ENCODE peak calls at places on chromosome 15, in eight cellular contexts. Y is ovary; T is CD4-positive, alpha-beta memory T cell; Z is heart right ventricle; A is adrenal gland; I is substantia nigra; W is heart left ventricle; C is A549. X is an unnamed sample.

GRCh38 chr15:60548101-60548500 is 69.2 kb upstream of the ICE2 start:
- DNase-seq in Y (no peak), T (peak), Z (no peak), A (no peak), I (no peak), W (no peak), C (no peak), X (no peak)

GRCh38 chr15:68340711-68341671 is 63.4 kb downstream of the FEM1B start:
- DNase-seq in Y (no peak), T (no peak), Z (no peak), A (no peak), I (no peak), W (peak), C (no peak), X (peak)

GRCh38 chr15:96102631-96103030 is 227.9 kb upstream of the NR2F2 start:
- DNase-seq in Y (no peak), T (no peak), Z (no peak), A (no peak), I (no peak), W (no peak), C (no peak), X (no peak)

GRCh38 chr15:73782339-73782979 is 29.3 kb upstream of the INSYN1 start:
- DNase-seq in Y (no peak), T (no peak), Z (no peak), A (no peak), I (no peak), W (no peak), C (no peak), X (no peak)

GRCh38 chr15:76217029-76217866 is 94.0 kb downstream of the ETFA start:
- DNase-seq in Y (no peak), T (no peak), Z (no peak), A (no peak), I (no peak), W (no peak), C (no peak), X (no peak)

GRCh38 chr15:68536331-68537095 is 42.3 kb upstream of the CORO2B start:
- DNase-seq in Y (no peak), T (no peak), Z (no peak), A (no peak), I (no peak), W (no peak), C (no peak), X (no peak)

GRCh38 chr15:60740787-60741354 is 261.9 kb upstream of the ICE2 start:
- DNase-seq in Y (no peak), T (peak), Z (no peak), A (peak), I (no peak), W (no peak), C (no peak), X (no peak)

GRCh38 chr15:63301088-63301487 is 23.7 kb downstream of the APH1B start:
- DNase-seq in Y (no peak), T (no peak), Z (no peak), A (no peak), I (no peak), W (no peak), C (no peak), X (no peak)

GRCh38 chr15:27707216-27707710 is 391.9 kb downstream of the OCA2 start:
- DNase-seq in Y (no peak), T (no peak), Z (no peak), A (no peak), I (no peak), W (no peak), C (no peak), X (no peak)

GRCh38 chr15:66570842-66571241 is 5.0 kb upstream of the LCTL start:
- DNase-seq in Y (no peak), T (no peak), Z (no peak), A (peak), I (no peak), W (no peak), C (no peak), X (no peak)

GRCh38 chr15:71660501-71660900 is 149.9 kb upstream of the NR2E3 start:
- DNase-seq in Y (no peak), T (no peak), Z (no peak), A (no peak), I (no peak), W (no peak), C (no peak), X (no peak)

GRCh38 chr15:64611085-64611484 is 150.7 kb downstream of the ZNF609 start:
- DNase-seq in Y (no peak), T (no peak), Z (no peak), A (no peak), I (no peak), W (no peak), C (no peak), X (no peak)

GRCh38 chr15:67556964-67557570 is 14.6 kb downstream of the MAP2K5 start:
- DNase-seq in Y (no peak), T (no peak), Z (no peak), A (no peak), I (no peak), W (no peak), C (no peak), X (no peak)

GRCh38 chr15:31472636-31473383 is 146.2 kb downstream of the KLF13 start:
- DNase-seq in Y (no peak), T (peak), Z (no peak), A (peak), I (no peak), W (peak), C (no peak), X (no peak)

GRCh38 chr15:40591310-40591845 is 2.7 kb upstream of the KNL1 start:
- DNase-seq in Y (no peak), T (no peak), Z (no peak), A (no peak), I (no peak), W (no peak), C (no peak), X (no peak)

GRCh38 chr15:82540055-82540983 is at the start of gene RPS17:
- DNase-seq in Y (peak), T (peak), Z (peak), A (peak), I (no peak), W (peak), C (peak), X (peak)

GRCh38 chr15:40008061-40008460 is 30.9 kb downstream of the SRP14 start:
- DNase-seq in Y (no peak), T (no peak), Z (no peak), A (no peak), I (no peak), W (no peak), C (no peak), X (no peak)

GRCh38 chr15:74709011-74709410 is 13.2 kb upstream of the EDC3 start:
- DNase-seq in Y (no peak), T (no peak), Z (no peak), A (no peak), I (no peak), W (no peak), C (no peak), X (no peak)

GRCh38 chr15:51190424-51191068 is 95.8 kb upstream of the TNFAIP8L3 start:
- DNase-seq in Y (no peak), T (no peak), Z (peak), A (peak), I (no peak), W (peak), C (no peak), X (peak)
- H3K27ac ChIP-seq in Y (no peak), T (no peak), Z (peak), A (no peak), I (no peak), W (peak), C (no peak), X (peak)

DNA sequence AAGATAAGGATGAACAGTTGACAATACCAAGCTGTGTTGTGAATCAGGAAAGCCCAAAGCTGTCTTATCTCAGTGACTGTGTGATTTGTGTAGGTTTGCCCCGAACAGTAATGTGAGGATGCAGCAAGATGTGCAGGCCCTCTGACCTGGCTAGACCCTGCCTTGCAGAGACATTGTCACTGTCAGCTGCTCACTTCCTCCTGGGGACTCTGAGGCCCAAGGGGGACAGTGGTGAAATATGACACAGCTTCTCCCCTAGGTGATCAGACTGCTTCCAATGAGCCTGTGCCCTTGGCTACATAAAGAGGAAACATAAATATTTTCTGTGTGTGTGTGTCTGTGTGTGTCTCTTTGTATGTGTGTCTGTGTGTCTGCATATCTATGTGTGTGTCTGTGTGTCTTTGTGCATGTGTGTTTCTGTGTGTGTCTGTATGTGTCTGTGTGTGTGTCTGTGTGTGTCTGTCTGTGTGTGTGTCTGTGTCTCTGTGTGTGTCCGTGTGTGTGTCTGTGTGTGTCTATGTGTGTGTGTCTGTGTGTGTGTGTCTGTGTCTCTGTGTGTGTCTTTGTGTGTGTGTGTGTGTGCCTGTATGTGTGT is 21.7 kb downstream of the LRRK1 start:
- DNase-seq in Y (no peak), T (no peak), Z (no peak), A (no peak), I (no peak), W (no peak), C (no peak), X (no peak)
- H3K27ac ChIP-seq in Y (no peak), T (no peak), Z (no peak), A (no peak), I (no peak), W (no peak), C (no peak), X (no peak)

GRCh38 chr15:29887719-29888118 is 65.5 kb upstream of the TJP1 start:
- DNase-seq in Y (no peak), T (no peak), Z (no peak), A (no peak), I (no peak), W (no peak), C (no peak), X (no peak)

GRCh38 chr15:29885183-29885582 is 62.9 kb upstream of the TJP1 start:
- DNase-seq in Y (no peak), T (no peak), Z (no peak), A (no peak), I (no peak), W (no peak), C (no peak), X (no peak)

GRCh38 chr15:29888651-29889050 is 66.4 kb upstream of the TJP1 start:
- DNase-seq in Y (no peak), T (no peak), Z (no peak), A (no peak), I (peak), W (peak), C (no peak), X (no peak)

GRCh38 chr15:29890761-29891457 is 68.6 kb upstream of the TJP1 start:
- DNase-seq in Y (no peak), T (no peak), Z (no peak), A (no peak), I (no peak), W (no peak), C (no peak), X (no peak)

DNA sequence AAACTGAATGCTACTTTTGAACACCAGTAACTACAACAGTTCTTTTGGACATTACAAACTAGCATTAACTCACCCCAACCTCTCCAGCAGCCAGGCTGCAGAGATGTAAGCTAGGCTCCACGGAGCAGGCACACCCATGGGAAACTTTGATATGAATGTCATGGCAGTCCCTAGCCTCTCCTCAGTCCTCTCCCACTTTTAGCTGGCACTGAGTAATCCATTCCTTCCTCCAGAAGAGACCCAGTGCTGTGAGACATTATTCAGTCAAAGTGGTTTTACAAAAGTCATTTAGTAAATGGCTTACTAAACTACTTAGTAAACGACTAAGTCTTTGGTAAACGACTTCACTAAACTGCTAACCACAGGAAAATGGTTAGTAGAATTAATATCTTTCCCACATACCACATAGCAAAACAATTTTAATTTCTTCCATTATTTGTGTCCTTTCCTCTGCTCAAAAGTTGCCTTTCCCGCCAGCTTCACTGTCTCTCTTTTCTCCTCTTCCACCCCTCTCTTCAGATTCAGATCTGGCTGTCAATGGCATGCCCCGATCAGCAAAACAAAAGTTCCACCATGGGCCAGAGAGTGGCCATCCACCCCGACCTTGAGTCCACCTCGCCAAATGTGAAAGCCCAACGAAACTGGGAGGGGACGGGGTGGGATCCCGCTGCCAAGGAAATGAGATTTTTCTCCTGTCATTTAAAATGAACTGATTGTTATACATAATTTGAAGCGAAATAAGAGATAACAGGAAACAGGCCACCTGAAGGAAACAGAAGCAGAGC is 67.5 kb upstream of the TJP1 start:
- DNase-seq in Y (no peak), T (no peak), Z (no peak), A (no peak), I (no peak), W (no peak), C (no peak), X (no peak)
- H3K27ac ChIP-seq in Y (no peak), T (no peak), Z (peak), A (no peak), I (no peak), W (no peak), C (no peak), X (no peak)

DNA sequence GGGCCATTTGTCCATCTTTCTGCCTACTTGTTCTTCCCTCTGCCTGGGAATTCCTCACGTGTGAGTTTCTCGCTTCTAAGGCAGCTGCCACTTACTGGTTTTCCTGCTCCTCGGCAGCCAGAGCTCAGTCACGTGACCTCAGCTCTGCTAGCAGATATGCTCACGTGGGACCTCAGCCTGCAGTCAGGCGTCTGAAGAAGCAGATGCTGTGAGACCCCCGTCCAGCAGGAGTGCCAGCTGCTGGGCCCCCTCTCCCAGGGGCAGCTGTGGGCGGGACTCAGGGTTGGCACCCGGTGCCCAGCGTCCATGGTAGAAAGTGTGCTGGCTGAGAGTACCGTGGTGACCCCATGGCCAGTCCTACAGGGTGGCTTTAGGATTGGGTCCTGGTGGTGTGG is 161.3 kb upstream of the TLE3 start:
- DNase-seq in Y (peak), T (peak), Z (peak), A (peak), I (peak), W (peak), C (no peak), X (peak)
- H3K27ac ChIP-seq in Y (no peak), T (peak), Z (no peak), A (peak), I (no peak), W (no peak), C (no peak), X (no peak)

GRCh38 chr15:43126358-43126757 is 7.0 kb upstream of the TMEM62 start:
- DNase-seq in Y (no peak), T (no peak), Z (no peak), A (no peak), I (no peak), W (no peak), C (no peak), X (no peak)

GRCh38 chr15:43118829-43119228 is 13.0 kb upstream of the UBR1 start:
- DNase-seq in Y (no peak), T (no peak), Z (no peak), A (no peak), I (no peak), W (no peak), C (no peak), X (no peak)

GRCh38 chr15:43118276-43118675 is 12.4 kb upstream of the UBR1 start:
- DNase-seq in Y (no peak), T (no peak), Z (no peak), A (no peak), I (no peak), W (no peak), C (no peak), X (no peak)

GRCh38 chr15:43125095-43125661 is 8.2 kb upstream of the TMEM62 start:
- DNase-seq in Y (no peak), T (no peak), Z (no peak), A (no peak), I (no peak), W (no peak), C (no peak), X (no peak)

GRCh38 chr15:43121863-43122262 is 11.5 kb upstream of the TMEM62 start:
- DNase-seq in Y (no peak), T (no peak), Z (no peak), A (no peak), I (no peak), W (no peak), C (no peak), X (no peak)
- H3K27ac ChIP-seq in Y (no peak), T (no peak), Z (no peak), A (no peak), I (no peak), W (no peak), C (no peak), X (no peak)

X was measured in aorta.